ENCODE peak calls at places on chromosome 18, in ten cellular contexts. W is kidney; S is brain microvascular endothelial cell; F is CD4-positive, alpha-beta T cell; Q is lower lobe of right lung; N is glutamatergic neuron; B is heart right ventricle; V is foreskin fibroblast; A is upper lobe of right lung; I is cardiac muscle cell. L is an unnamed sample.
A peak's percentile ranks its signal among the peaks of the same experiment; 100 is the strongest.

GRCh38 chr18:2337552-2338141 is 233.7 kb downstream of the METTL4 start:
- DNase-seq in Q (no peak), F (peak; percentile 16), B (peak; percentile 10), S (peak; percentile 31), N (peak; percentile 63), V (peak; percentile 26), A (no peak), W (no peak), I (peak; percentile 29), L (no peak)

GRCh38 chr18:63090334-63090733 is 229.2 kb downstream of the BCL2 start:
- DNase-seq in N (no peak), B (no peak), V (no peak), S (no peak), A (no peak), F (no peak), I (no peak), Q (no peak), W (no peak), L (no peak)

GRCh38 chr18:58785171-58785805 is 79.4 kb upstream of the ZNF532 start:
- DNase-seq in S (peak; percentile 73), V (peak; percentile 72), B (no peak), W (peak; percentile 85), F (no peak), I (peak; percentile 75), Q (no peak), A (no peak), N (no peak), L (no peak)

GRCh38 chr18:5237083-5237722 is 40.1 kb upstream of the AKAIN1 start:
- DNase-seq in F (no peak), B (peak; percentile 4), N (no peak), Q (no peak), I (peak; percentile 14), W (peak; percentile 64), A (no peak), V (no peak), S (no peak), L (no peak)

GRCh38 chr18:59546164-59546563 is 151.1 kb downstream of the CCBE1 start:
- DNase-seq in I (peak; percentile 84), V (peak; percentile 60), W (no peak), A (no peak), Q (no peak), N (no peak), B (no peak), F (no peak), S (peak; percentile 92), L (no peak)

GRCh38 chr18:50571606-50572005 is 11.7 kb downstream of the MAPK4 start:
- DNase-seq in A (no peak), B (no peak), F (no peak), N (no peak), W (no peak), I (no peak), S (no peak), V (no peak), Q (no peak), L (no peak)

GRCh38 chr18:54939375-54939917 is 19.8 kb downstream of the CCDC68 start:
- DNase-seq in F (no peak), N (no peak), B (no peak), W (no peak), I (no peak), V (peak; percentile 29), A (no peak), S (no peak), Q (no peak), L (no peak)

GRCh38 chr18:59744271-59744721 is 47.1 kb upstream of the CCBE1 start:
- DNase-seq in F (no peak), W (no peak), B (no peak), A (no peak), S (peak; percentile 82), I (peak; percentile 89), Q (no peak), V (peak; percentile 92), N (no peak), L (peak; percentile 82)

GRCh38 chr18:49476664-49477411 is 10.2 kb downstream of the C18orf32 start:
- DNase-seq in V (peak; percentile 48), S (peak; percentile 68), N (no peak), W (no peak), A (peak; percentile 68), F (no peak), I (peak; percentile 92), B (no peak), Q (peak; percentile 62), L (peak; percentile 67)

GRCh38 chr18:75216212-75216925 is 5.8 kb downstream of the TSHZ1 start:
- DNase-seq in B (no peak), I (no peak), S (no peak), Q (no peak), V (no peak), A (no peak), F (no peak), N (no peak), W (no peak), L (no peak)

GRCh38 chr18:42174909-42175308 is 219.9 kb downstream of the PIK3C3 start:
- DNase-seq in N (no peak), V (no peak), W (no peak), A (no peak), S (peak; percentile 37), F (no peak), Q (no peak), B (no peak), I (no peak), L (no peak)

GRCh38 chr18:24023185-24023814 is 8.7 kb downstream of the TTC39C start:
- DNase-seq in N (no peak), W (no peak), I (no peak), F (no peak), V (no peak), A (no peak), S (no peak), B (no peak), Q (no peak), L (no peak)

GRCh38 chr18:48728204-48728833 is 189.5 kb downstream of the CTIF start:
- DNase-seq in A (no peak), S (peak; percentile 99), W (peak; percentile 41), V (peak; percentile 99), N (no peak), Q (peak; percentile 44), I (peak; percentile 98), B (no peak), F (no peak), L (peak; percentile 92)

GRCh38 chr18:48801728-48802542 is 148.8 kb downstream of the SMAD7 start:
- DNase-seq in B (no peak), A (peak; percentile 54), W (peak; percentile 55), S (no peak), I (no peak), N (peak; percentile 6), F (no peak), Q (peak; percentile 12), V (no peak), L (no peak)

GRCh38 chr18:48073231-48073930 is 142.9 kb upstream of the SMAD2 start:
- DNase-seq in A (peak; percentile 54), F (no peak), W (no peak), V (peak; percentile 3), Q (no peak), N (no peak), B (no peak), S (no peak), I (no peak), L (peak; percentile 8)

GRCh38 chr18:3425450-3425849 is 24.5 kb upstream of the TGIF1 start:
- DNase-seq in Q (no peak), A (no peak), S (no peak), F (no peak), N (no peak), I (no peak), B (no peak), W (no peak), V (no peak), L (no peak)

GRCh38 chr18:59149007-59149406 is 9.3 kb downstream of the SEC11C start:
- DNase-seq in Q (no peak), V (no peak), N (no peak), F (no peak), S (no peak), W (no peak), I (no peak), B (no peak), A (no peak), L (no peak)

GRCh38 chr18:35029770-35030169 is 11.4 kb upstream of the MAPRE2 start:
- DNase-seq in B (no peak), V (no peak), W (no peak), Q (no peak), F (no peak), N (no peak), A (no peak), S (no peak), I (no peak), L (no peak)
- TF ChIP-seq CTCF in B (peak; percentile 15), V (no peak), W (no peak), Q (peak; percentile 20), F (peak; percentile 16), N (no peak), A (peak; percentile 17), S (no peak), I (no peak), L (no peak)

GRCh38 chr18:30860741-30861140 is 181.8 kb downstream of the DSC3 start:
- DNase-seq in N (no peak), B (no peak), Q (no peak), W (no peak), V (no peak), A (no peak), F (no peak), S (no peak), I (no peak), L (no peak)

GRCh38 chr18:30858562-30858961 is 184.0 kb downstream of the DSC3 start:
- DNase-seq in F (no peak), B (no peak), A (no peak), N (no peak), Q (no peak), I (no peak), S (no peak), W (no peak), V (no peak), L (no peak)

GRCh38 chr18:30862900-30863299 is 179.6 kb downstream of the DSC3 start:
- DNase-seq in V (no peak), N (no peak), I (no peak), B (no peak), A (no peak), W (no peak), S (no peak), Q (no peak), F (no peak), L (no peak)
- TF ChIP-seq CTCF in V (no peak), N (no peak), I (no peak), B (no peak), A (no peak), W (no peak), S (no peak), Q (no peak), F (no peak), L (no peak)

DNA sequence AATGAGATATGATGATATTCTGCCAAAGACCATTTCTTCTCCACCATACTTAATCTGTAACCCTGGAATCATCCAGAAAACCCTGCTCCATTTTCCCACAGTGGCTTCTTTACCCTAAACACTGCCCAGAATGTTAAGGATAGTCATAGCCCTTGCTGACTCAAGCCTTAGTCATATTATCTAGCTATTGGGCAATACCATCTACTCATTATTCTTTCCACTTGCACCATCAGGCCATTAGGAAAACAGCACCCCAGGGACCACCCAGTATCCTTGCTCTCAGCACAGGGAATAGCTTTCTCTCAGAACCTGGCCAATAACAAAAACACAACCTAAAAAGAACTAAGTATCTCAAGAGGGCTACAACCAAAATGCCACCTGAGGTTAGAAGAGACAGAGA is 445.7 kb upstream of the SLC14A2 start:
- DNase-seq in F (no peak), A (no peak), S (peak; percentile 88), B (no peak), W (no peak), V (peak; percentile 85), Q (no peak), I (peak; percentile 93), N (peak; percentile 28), L (peak; percentile 72)
- TF ChIP-seq CTCF in F (no peak), A (no peak), S (peak; percentile 39), B (no peak), W (no peak), V (peak; percentile 8), Q (no peak), I (no peak), N (no peak), L (no peak)

GRCh38 chr18:31138709-31139108 is 23.9 kb downstream of the DSC1 start:
- DNase-seq in I (no peak), S (no peak), N (no peak), F (no peak), V (no peak), W (no peak), A (no peak), B (no peak), Q (no peak), L (no peak)
- TF ChIP-seq CTCF in I (no peak), S (no peak), N (no peak), F (no peak), V (no peak), W (no peak), A (no peak), B (no peak), Q (no peak), L (no peak)